ENCODE peak calls at places on chromosome 5, in four cellular contexts. S, F, B and L are unnamed samples.

GRCh38 chr5:127561254-127561653 is 43.8 kb downstream of the PRRC1 start:
- DNase-seq in S (no peak), F (no peak), B (no peak), L (no peak)

GRCh38 chr5:170497311-170498038 is 6.3 kb upstream of the KCNIP1 start:
- DNase-seq in S (no peak), F (no peak), B (no peak), L (no peak)

GRCh38 chr5:34058532-34058931 is 15.5 kb upstream of the C1QTNF3 start:
- DNase-seq in S (no peak), F (no peak), B (no peak), L (no peak)

GRCh38 chr5:157280927-157281326 is 15.0 kb downstream of the CYFIP2 start:
- DNase-seq in S (no peak), F (no peak), B (no peak), L (no peak)

GRCh38 chr5:169160405-169160901 is 140.5 kb downstream of the SLIT3 start:
- DNase-seq in S (peak), F (no peak), B (no peak), L (no peak)

GRCh38 chr5:116075117-116075910 is 9.5 kb upstream of the COMMD10 start:
- DNase-seq in S (no peak), F (no peak), B (no peak), L (no peak)

GRCh38 chr5:12691330-12691729 is 787.1 kb upstream of the CTNND2 start:
- DNase-seq in S (no peak), F (no peak), B (no peak), L (no peak)

GRCh38 chr5:65790371-65791163 is 68.6 kb downstream of the NLN start:
- DNase-seq in S (no peak), F (no peak), B (peak), L (no peak)

GRCh38 chr5:141430332-141431113 is at the start of gene PCDHGA12:
- DNase-seq in S (no peak), F (no peak), B (peak), L (peak)
- TF ChIP-seq CTCF in S (peak), F (no peak), B (peak), L (peak)

GRCh38 chr5:72845889-72846288 is 29.4 kb downstream of the TNPO1 start:
- DNase-seq in S (no peak), F (no peak), B (no peak), L (no peak)

GRCh38 chr5:72848474-72849428 is 32.3 kb downstream of the TNPO1 start:
- DNase-seq in S (peak), F (peak), B (peak), L (peak)

GRCh38 chr5:72846483-72846882 is 30.0 kb downstream of the TNPO1 start:
- DNase-seq in S (no peak), F (no peak), B (no peak), L (no peak)

GRCh38 chr5:72847989-72848473 is 31.6 kb downstream of the TNPO1 start:
- DNase-seq in S (peak), F (peak), B (peak), L (peak)

GRCh38 chr5:72847439-72847838 is 31.0 kb downstream of the TNPO1 start:
- DNase-seq in S (no peak), F (no peak), B (no peak), L (no peak)
- TF ChIP-seq CTCF in S (no peak), F (no peak), B (no peak), L (no peak)

DNA sequence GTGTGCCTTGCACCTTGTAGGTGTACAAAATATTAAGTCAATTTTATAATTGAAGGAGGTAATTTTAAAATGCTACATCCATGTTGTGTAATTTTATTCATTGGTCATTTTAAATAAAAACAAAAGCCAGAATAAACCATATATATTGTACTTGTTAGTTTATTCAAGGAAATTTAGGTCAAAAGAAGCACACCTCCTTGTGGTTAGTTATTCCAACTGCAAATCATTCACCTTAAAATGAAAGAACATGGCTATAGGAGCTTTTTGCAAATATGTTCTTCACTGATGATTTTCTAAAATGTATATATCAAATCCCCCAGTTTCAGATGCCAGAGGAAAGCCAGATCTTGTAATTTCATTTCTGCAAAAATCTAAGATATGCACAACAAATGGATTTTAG is 5.4 kb upstream of the MOCS2 start:
- DNase-seq in S (no peak), F (no peak), B (no peak), L (no peak)
- TF ChIP-seq CTCF in S (no peak), F (no peak), B (no peak), L (no peak)

DNA sequence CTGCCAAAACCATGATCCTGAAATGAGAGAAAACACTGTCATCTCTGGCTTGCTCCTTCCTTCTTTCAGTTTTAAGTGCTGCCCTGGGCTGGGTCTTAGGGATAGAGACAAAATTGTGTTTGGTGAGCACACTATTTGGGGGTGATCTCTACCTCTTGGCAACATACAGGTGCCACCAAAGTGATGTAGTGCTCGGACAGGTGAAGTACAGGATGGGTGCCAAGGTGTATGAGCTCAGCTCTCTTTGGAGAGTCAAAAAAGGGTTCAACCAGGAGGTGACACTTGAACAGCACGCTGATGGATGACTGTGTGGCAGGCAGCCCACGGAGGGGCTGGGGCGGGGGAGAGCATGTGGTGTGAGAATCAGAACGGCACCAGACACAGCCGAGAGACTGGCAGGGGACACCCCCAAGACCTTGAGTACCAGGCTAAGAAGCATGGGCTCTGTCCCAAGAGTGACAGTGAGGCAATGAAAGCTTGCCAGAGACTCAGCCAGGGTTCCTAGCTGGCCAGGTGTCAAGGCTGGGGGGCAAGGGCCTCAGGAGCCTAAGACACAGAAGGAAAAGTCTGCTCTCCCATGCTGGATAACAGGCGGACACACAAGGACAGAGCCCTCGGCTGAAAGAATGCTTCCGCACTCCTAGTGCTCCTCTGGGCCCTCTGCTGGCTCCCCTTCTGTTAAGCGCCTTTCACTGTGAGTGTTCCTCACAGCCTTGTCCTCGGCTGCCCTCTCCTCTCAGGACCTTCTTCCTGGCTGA is 2.5 kb downstream of the NHP2 start:
- DNase-seq in S (no peak), F (no peak), B (no peak), L (no peak)
- TF ChIP-seq CTCF in S (no peak), F (no peak), B (no peak), L (no peak)

DNA sequence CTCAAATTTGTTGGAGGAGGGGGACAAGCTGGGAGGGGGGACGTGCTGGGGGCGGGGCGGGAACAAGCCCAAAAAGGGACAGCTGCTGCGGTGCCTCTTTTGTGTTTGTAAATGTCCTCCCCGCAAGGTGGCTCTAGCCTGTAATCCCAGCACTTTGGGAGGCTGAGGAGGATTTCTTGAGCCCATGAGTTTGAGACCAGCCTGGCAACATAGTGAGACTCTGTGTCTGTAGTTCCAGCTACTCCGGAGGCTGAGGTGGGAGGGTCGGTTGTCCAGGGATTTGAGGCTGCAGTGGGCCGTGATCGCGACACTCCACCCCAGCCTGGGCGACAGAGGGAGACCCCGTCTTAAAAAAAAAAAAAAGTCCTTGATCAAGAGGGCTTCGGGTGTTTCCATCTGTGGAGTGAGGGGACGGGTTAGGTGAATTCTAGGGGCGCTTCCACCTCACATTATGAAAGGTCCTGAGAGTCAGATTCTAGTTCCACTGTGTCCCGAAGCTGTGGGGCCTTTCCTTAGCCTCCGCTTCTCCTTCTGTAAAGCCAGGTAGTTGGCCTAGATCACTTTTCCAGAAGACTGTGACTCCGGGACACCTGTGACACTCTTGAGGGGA is 779 bp upstream of the CTNNA1 start:
- DNase-seq in S (peak), F (no peak), B (no peak), L (no peak)
- TF ChIP-seq CTCF in S (peak), F (no peak), B (no peak), L (no peak)

GRCh38 chr5:15995206-15996052 is 184.2 kb downstream of the MARCHF11 start:
- DNase-seq in S (no peak), F (no peak), B (no peak), L (no peak)

GRCh38 chr5:15991586-15991985 is 188.0 kb downstream of the MARCHF11 start:
- DNase-seq in S (no peak), F (no peak), B (no peak), L (no peak)

GRCh38 chr5:15993334-15993733 is 186.3 kb downstream of the MARCHF11 start:
- DNase-seq in S (no peak), F (no peak), B (no peak), L (no peak)

GRCh38 chr5:15992918-15993317 is 186.7 kb downstream of the MARCHF11 start:
- DNase-seq in S (no peak), F (no peak), B (no peak), L (no peak)

GRCh38 chr5:15993934-15994333 is 185.7 kb downstream of the MARCHF11 start:
- DNase-seq in S (no peak), F (no peak), B (no peak), L (no peak)
- TF ChIP-seq CTCF in S (no peak), F (no peak), B (no peak), L (no peak)

GRCh38 chr5:109688999-109689739 is 558 bp upstream of the MAN2A1 start:
- DNase-seq in S (peak), F (peak), B (peak), L (peak)
- TF ChIP-seq CTCF in S (peak), F (no peak), B (no peak), L (no peak)

GRCh38 chr5:24110019-24110615 is 534.7 kb downstream of the CDH10 start:
- DNase-seq in S (no peak), F (no peak), B (no peak), L (no peak)
- TF ChIP-seq CTCF in S (no peak), F (no peak), B (peak), L (peak)

GRCh38 chr5:39172593-39172992 is 46.8 kb downstream of the FYB1 start:
- DNase-seq in S (no peak), F (no peak), B (no peak), L (no peak)
- TF ChIP-seq CTCF in S (no peak), F (no peak), B (no peak), L (no peak)

GRCh38 chr5:159775890-159776289 is 140.4 kb upstream of the ADRA1B start:
- DNase-seq in S (no peak), F (no peak), B (no peak), L (no peak)

GRCh38 chr5:159777049-159777448 is 139.2 kb upstream of the ADRA1B start:
- DNase-seq in S (no peak), F (no peak), B (no peak), L (no peak)

GRCh38 chr5:159774476-159775031 is 141.7 kb upstream of the ADRA1B start:
- DNase-seq in S (no peak), F (no peak), B (no peak), L (no peak)

GRCh38 chr5:159772698-159773061 is 143.6 kb upstream of the ADRA1B start:
- DNase-seq in S (no peak), F (no peak), B (no peak), L (no peak)

GRCh38 chr5:159773062-159773924 is 143.0 kb upstream of the ADRA1B start:
- DNase-seq in S (peak), F (peak), B (peak), L (peak)
- TF ChIP-seq CTCF in S (peak), F (no peak), B (no peak), L (no peak)